ENCODE peak calls at places on chromosomes 6 and 20, in eight cellular contexts. R, S, H, D, Z, T, B and E are unnamed samples.

GRCh38 chr6:169985121-169986015 is 233.9 kb downstream of the ERMARD start:
- DNase-seq in B (no peak), D (no peak), Z (no peak), T (no peak), R (no peak), S (no peak), H (no peak), E (no peak)

GRCh38 chr6:42100029-42100901 is 42.2 kb downstream of the C6orf132 start:
- DNase-seq in D (no peak), S (no peak), H (no peak), B (no peak), R (peak; percentile 78), Z (no peak), T (peak; percentile 29), E (no peak)

GRCh38 chr20:41293269-41294037 is 24.1 kb downstream of the ZHX3 start:
- DNase-seq in H (no peak), B (no peak), S (no peak), R (peak; percentile 68), D (no peak), T (no peak), Z (no peak), E (no peak)

GRCh38 chr6:160881409-160881808 is 110.2 kb upstream of the MAP3K4 start:
- DNase-seq in T (no peak), B (no peak), R (no peak), S (no peak), D (no peak), H (no peak), Z (no peak), E (no peak)

GRCh38 chr6:117624869-117625481 is 22.7 kb upstream of the GOPC start:
- DNase-seq in S (no peak), T (peak; percentile 17), R (no peak), H (no peak), Z (no peak), B (no peak), D (no peak), E (no peak)

GRCh38 chr6:90135672-90136071 is 161.0 kb downstream of the BACH2 start:
- DNase-seq in Z (no peak), D (no peak), R (peak; percentile 36), B (no peak), H (no peak), S (no peak), T (peak; percentile 40), E (no peak)

GRCh38 chr20:51772236-51772635 is 4.0 kb upstream of the ATP9A start:
- DNase-seq in T (no peak), R (no peak), H (no peak), S (no peak), D (no peak), Z (no peak), B (no peak), E (no peak)

GRCh38 chr20:48359692-48360337 is 468.0 kb downstream of the PREX1 start:
- DNase-seq in B (peak; percentile 85), T (no peak), H (no peak), D (no peak), S (no peak), R (no peak), Z (no peak), E (no peak)

GRCh38 chr6:43143235-43144124 is 27.6 kb upstream of the SRF start:
- DNase-seq in H (peak; percentile 95), R (peak; percentile 96), T (peak; percentile 91), D (peak; percentile 95), B (no peak), Z (peak; percentile 88), S (peak; percentile 93), E (peak; percentile 87)

GRCh38 chr20:25439328-25439727 is 31.9 kb downstream of the GINS1 start:
- DNase-seq in D (no peak), R (no peak), H (no peak), S (no peak), T (no peak), Z (no peak), B (no peak), E (no peak)

GRCh38 chr20:1171461-1172093 is 13.2 kb downstream of the TMEM74B start:
- DNase-seq in Z (no peak), S (no peak), R (peak; percentile 34), B (no peak), H (peak; percentile 60), D (no peak), T (peak; percentile 26), E (peak; percentile 47)

GRCh38 chr6:37103169-37104039 is 66.5 kb upstream of the PIM1 start:
- DNase-seq in D (peak; percentile 77), S (peak; percentile 74), Z (peak; percentile 68), H (peak; percentile 43), R (peak; percentile 55), B (no peak), T (peak; percentile 66), E (no peak)

GRCh38 chr6:163707385-163708355 is 293.2 kb downstream of the QKI start:
- DNase-seq in H (no peak), R (no peak), S (no peak), T (no peak), D (no peak), B (no peak), Z (no peak), E (no peak)

GRCh38 chr6:82507112-82507511 is 143.5 kb downstream of the TPBG start:
- DNase-seq in T (peak; percentile 8), H (no peak), D (no peak), B (peak; percentile 21), R (no peak), S (no peak), Z (no peak), E (no peak)

GRCh38 chr6:36596359-36596758 is 2.2 kb downstream of the SRSF3 start:
- DNase-seq in S (no peak), D (no peak), B (no peak), R (no peak), Z (no peak), H (no peak), T (no peak), E (peak; percentile 22)

GRCh38 chr6:69719602-69720193 is 77.1 kb downstream of the LMBRD1 start:
- DNase-seq in S (peak; percentile 62), H (no peak), R (peak; percentile 53), D (no peak), Z (no peak), B (no peak), T (peak; percentile 50), E (no peak)

GRCh38 chr20:53884859-53885654 is 185.3 kb downstream of the BCAS1 start:
- DNase-seq in H (no peak), R (no peak), T (peak; percentile 92), B (no peak), Z (no peak), D (no peak), S (no peak), E (no peak)

GRCh38 chr20:34164569-34164968 is 52.5 kb upstream of the EIF2S2 start:
- DNase-seq in D (no peak), R (no peak), H (no peak), S (no peak), B (no peak), Z (no peak), T (no peak), E (no peak)

GRCh38 chr20:62087227-62087626 is 21.5 kb upstream of the TAF4 start:
- DNase-seq in Z (no peak), R (no peak), T (peak; percentile 52), S (no peak), B (no peak), H (no peak), D (no peak), E (no peak)

GRCh38 chr6:104682722-104683643 is 176.7 kb downstream of the HACE1 start:
- DNase-seq in B (no peak), H (peak; percentile 74), R (peak; percentile 58), S (peak; percentile 80), D (no peak), Z (no peak), T (peak; percentile 72), E (no peak)

GRCh38 chr20:37529214-37529967 is 1.7 kb upstream of the BLCAP start:
- DNase-seq in H (no peak), R (no peak), B (no peak), Z (no peak), T (no peak), S (no peak), D (peak; percentile 24), E (no peak)
- TF ChIP-seq CTCF in H (no peak), R (no peak), B (peak; percentile 35), Z (no peak), T (no peak), S (no peak), D (no peak), E (no peak)

GRCh38 chr6:52904562-52905279 is 4.8 kb downstream of the GSTA3 start:
- DNase-seq in R (peak; percentile 10), Z (no peak), B (no peak), D (no peak), T (peak; percentile 30), H (no peak), S (no peak), E (no peak)
- TF ChIP-seq CTCF in R (peak; percentile 34), Z (no peak), B (peak; percentile 5), D (no peak), T (peak; percentile 57), H (no peak), S (peak; percentile 38), E (no peak)

DNA sequence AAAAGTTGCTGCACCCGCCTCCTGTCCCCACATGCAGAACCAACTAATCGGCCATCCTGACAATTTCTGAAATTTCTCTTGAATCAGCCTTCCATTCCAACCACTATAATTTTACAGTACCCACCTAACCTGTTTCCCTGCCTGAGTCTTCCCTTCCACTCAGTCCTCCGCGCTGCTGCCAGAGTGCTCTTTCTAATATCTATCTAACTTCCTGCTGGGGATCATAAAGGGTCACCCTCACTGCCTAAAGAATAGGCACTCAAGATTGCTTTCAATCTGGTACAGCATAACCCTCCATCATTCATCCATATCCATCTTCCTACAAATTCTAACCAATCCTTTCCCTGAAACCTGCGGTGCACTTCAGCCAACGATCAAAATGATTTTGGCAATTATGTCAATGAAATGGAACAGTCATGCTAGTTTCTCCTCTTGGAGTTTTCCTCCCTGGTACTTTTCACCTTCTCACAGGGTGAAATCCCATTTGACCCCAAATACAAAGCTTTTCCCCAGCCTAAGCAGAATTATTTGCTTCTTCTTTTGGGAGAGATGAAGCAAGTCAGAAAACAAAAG is 117.5 kb upstream of the BEND6 start:
- DNase-seq in T (no peak), Z (no peak), H (no peak), B (no peak), R (no peak), D (no peak), S (no peak), E (no peak)
- TF ChIP-seq CTCF in T (no peak), Z (no peak), H (no peak), B (no peak), R (no peak), D (no peak), S (no peak), E (no peak)

GRCh38 chr6:168658059-168658458 is 217.1 kb downstream of the SMOC2 start:
- DNase-seq in R (no peak), H (no peak), B (no peak), Z (no peak), T (no peak), D (no peak), S (no peak), E (peak; percentile 62)

GRCh38 chr6:168666170-168666569 is 225.2 kb downstream of the SMOC2 start:
- DNase-seq in B (no peak), R (no peak), D (no peak), S (no peak), Z (no peak), T (no peak), H (no peak), E (no peak)

GRCh38 chr6:168666751-168667427 is 225.9 kb downstream of the SMOC2 start:
- DNase-seq in H (no peak), Z (no peak), S (no peak), R (no peak), B (no peak), T (no peak), D (no peak), E (no peak)

GRCh38 chr6:168660400-168660945 is 219.5 kb downstream of the SMOC2 start:
- DNase-seq in D (no peak), B (no peak), H (no peak), T (no peak), Z (no peak), R (no peak), S (no peak), E (no peak)

GRCh38 chr6:168662301-168662936 is 221.4 kb downstream of the SMOC2 start:
- DNase-seq in H (no peak), D (no peak), T (no peak), B (no peak), S (no peak), R (no peak), Z (no peak), E (no peak)
- TF ChIP-seq CTCF in H (no peak), D (no peak), T (no peak), B (no peak), S (no peak), R (no peak), Z (no peak), E (no peak)